ENCODE peak calls at places on chromosomes 11 and 22, in nine cellular contexts. J is heart left ventricle, I is PC-3, C is left ventricle myocardium inferior, S is LNCaP clone FGC, T is epithelial cell of esophagus, N is stomach, X is neural crest cell, F is colonic mucosa. L is an unnamed sample.

GRCh38 chr11:104967493-104968364 is 645 bp downstream of the CASP4 start:
- DNase-seq in F (no peak), N (no peak), S (no peak), I (peak; percentile 79), T (peak; percentile 58), J (no peak), C (no peak), X (no peak), L (no peak)

GRCh38 chr22:39247379-39247778 is 2.6 kb upstream of the PDGFB start:
- DNase-seq in S (no peak), N (no peak), I (no peak), X (no peak), F (no peak), C (no peak), T (no peak), J (no peak), L (no peak)

GRCh38 chr22:36486619-36487384 is 5.4 kb upstream of the TXN2 start:
- DNase-seq in X (peak; percentile 63), N (peak; percentile 53), I (peak; percentile 56), J (no peak), C (no peak), S (no peak), F (peak; percentile 64), T (peak; percentile 63), L (no peak)

GRCh38 chr11:129930306-129930705 is 34.9 kb upstream of the NFRKB start:
- DNase-seq in F (no peak), X (no peak), I (peak; percentile 93), C (no peak), N (no peak), T (peak; percentile 63), S (no peak), J (no peak), L (no peak)

GRCh38 chr11:86069408-86070086 is 663 bp upstream of the PICALM start:
- DNase-seq in N (no peak), T (peak; percentile 94), X (no peak), F (peak; percentile 43), C (no peak), I (peak; percentile 75), S (no peak), J (no peak), L (no peak)

GRCh38 chr22:44109417-44109816 is 71.3 kb upstream of the PARVG start:
- DNase-seq in I (no peak), J (peak; percentile 7), X (no peak), N (no peak), S (no peak), F (no peak), C (no peak), T (no peak), L (no peak)

GRCh38 chr11:12884751-12885318 is 124.3 kb upstream of the RASSF10 start:
- DNase-seq in I (no peak), F (no peak), J (no peak), N (no peak), C (no peak), X (no peak), S (no peak), T (no peak), L (no peak)

GRCh38 chr11:35144811-35145210 is 5.8 kb downstream of the CD44 start:
- DNase-seq in X (no peak), N (no peak), F (no peak), I (peak; percentile 41), C (no peak), S (no peak), J (no peak), T (peak; percentile 75), L (no peak)

GRCh38 chr11:46389450-46390330 is 1.9 kb downstream of the CHRM4 start:
- DNase-seq in T (peak; percentile 72), I (peak; percentile 75), F (peak; percentile 77), N (peak; percentile 73), J (peak; percentile 82), X (peak; percentile 82), C (peak; percentile 67), S (no peak), L (no peak)

GRCh38 chr11:131865860-131866259 is 495.4 kb downstream of the NTM start:
- DNase-seq in T (no peak), J (no peak), N (no peak), F (no peak), S (no peak), C (no peak), I (no peak), X (no peak), L (no peak)

GRCh38 chr22:37634505-37635002 is 4.9 kb upstream of the SH3BP1 start:
- DNase-seq in S (no peak), X (no peak), T (no peak), C (no peak), I (no peak), N (no peak), F (no peak), J (no peak), L (no peak)

GRCh38 chr22:37635157-37635556 is 4.3 kb upstream of the SH3BP1 start:
- DNase-seq in J (no peak), X (no peak), C (no peak), T (no peak), I (no peak), F (no peak), S (no peak), N (no peak), L (no peak)

GRCh38 chr22:37636949-37637273 is 2.6 kb upstream of the SH3BP1 start:
- DNase-seq in T (no peak), F (no peak), C (no peak), N (no peak), J (no peak), I (no peak), X (no peak), S (no peak), L (no peak)

GRCh38 chr22:37638351-37639069 is 959 bp upstream of the SH3BP1 start:
- DNase-seq in X (no peak), T (peak; percentile 39), S (no peak), C (no peak), J (no peak), N (peak; percentile 43), I (no peak), F (peak; percentile 85), L (no peak)

GRCh38 chr22:37636186-37636948 is 3.1 kb upstream of the SH3BP1 start:
- DNase-seq in X (no peak), S (no peak), J (no peak), N (peak; percentile 31), C (no peak), I (no peak), T (no peak), F (no peak), L (no peak)
- TF ChIP-seq CTCF in X (no peak), S (peak; percentile 9), J (no peak), N (no peak), C (no peak), I (peak; percentile 10), T (peak; percentile 25), F (no peak), L (peak; percentile 49)

DNA sequence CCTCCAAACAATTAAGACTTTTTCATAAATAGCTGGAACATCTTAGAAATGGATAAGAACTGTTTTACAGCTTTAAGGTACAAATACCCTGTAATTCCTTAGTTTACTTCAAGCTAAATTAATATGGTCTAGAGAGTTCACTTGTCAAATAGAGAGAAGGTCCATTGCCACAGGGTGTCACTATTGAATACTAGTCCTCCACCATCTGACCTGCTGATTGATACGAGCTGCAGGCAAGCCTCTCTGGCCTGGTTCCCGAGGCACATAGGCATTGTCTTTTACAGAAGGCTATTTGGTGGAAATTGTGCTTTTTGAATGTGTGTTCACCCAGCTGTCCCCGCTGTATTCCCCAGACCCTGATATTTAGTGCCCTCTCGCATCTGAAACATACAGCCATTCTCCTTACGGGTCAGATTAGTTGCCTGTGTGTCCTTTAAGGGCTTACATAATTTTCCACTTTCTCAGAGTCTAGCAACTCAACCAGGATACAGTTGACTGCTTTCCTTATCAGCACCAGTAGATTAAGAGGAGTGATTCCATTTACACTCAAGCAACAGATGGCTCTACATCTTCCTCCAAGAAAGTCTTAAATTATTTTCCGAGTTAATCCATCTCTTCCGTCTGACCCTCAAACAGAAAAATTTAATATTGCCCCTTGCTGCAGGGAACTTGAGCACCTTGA is 788.8 kb upstream of the FAT3 start:
- DNase-seq in X (no peak), F (no peak), N (peak; percentile 27), J (no peak), I (peak; percentile 54), T (peak; percentile 5), S (peak; percentile 11), C (no peak), L (no peak)
- TF ChIP-seq CTCF in X (no peak), F (no peak), N (no peak), J (no peak), I (peak; percentile 47), T (peak; percentile 9), S (peak; percentile 55), C (no peak), L (no peak)

GRCh38 chr11:34064291-34064690 is 12.8 kb downstream of the CAPRIN1 start:
- DNase-seq in J (no peak), F (no peak), X (no peak), C (no peak), N (no peak), I (no peak), S (no peak), T (no peak), L (no peak)

GRCh38 chr11:34063061-34063795 is 11.7 kb downstream of the CAPRIN1 start:
- DNase-seq in S (no peak), F (no peak), T (no peak), X (no peak), N (no peak), J (no peak), C (no peak), I (no peak), L (no peak)

GRCh38 chr11:34068098-34068497 is 16.6 kb downstream of the CAPRIN1 start:
- DNase-seq in I (peak; percentile 27), S (no peak), F (no peak), J (no peak), X (no peak), C (no peak), T (peak; percentile 24), N (no peak), L (no peak)

GRCh38 chr11:34067383-34068065 is 16.0 kb downstream of the CAPRIN1 start:
- DNase-seq in F (no peak), C (no peak), N (no peak), I (no peak), X (no peak), J (no peak), S (no peak), T (no peak), L (no peak)

DNA sequence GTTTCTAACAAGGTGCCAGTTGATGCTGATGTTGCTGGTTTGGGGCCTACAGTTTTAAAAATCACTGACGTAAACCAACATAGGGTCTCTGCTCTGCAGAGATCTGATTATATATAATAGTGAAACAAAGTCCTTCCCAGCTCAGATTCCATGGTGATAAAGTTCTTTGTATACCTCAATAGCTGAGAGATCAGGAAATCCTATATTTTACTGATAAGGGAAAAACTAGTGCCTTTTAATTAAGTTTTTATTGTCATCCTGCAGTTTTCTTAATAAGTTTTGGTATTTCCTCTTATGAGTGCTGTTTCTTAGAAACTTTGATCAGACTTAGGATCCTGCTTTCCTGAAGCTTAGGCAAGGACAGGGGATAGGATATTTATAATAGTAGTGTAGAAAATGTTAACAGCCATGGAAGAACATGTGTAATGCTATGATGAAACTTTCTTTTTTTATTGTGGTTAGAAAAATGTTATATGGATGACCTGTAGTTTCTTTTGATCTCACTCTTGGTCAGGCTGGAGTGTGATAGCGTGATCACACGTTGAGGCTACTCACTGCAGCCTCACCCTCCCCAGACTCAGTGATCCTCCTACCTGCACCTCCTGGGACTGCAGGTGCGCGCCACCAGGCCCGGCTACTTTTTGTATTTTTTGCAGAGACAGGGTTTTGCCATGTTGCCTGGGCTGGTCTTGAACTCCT is 14.1 kb downstream of the CAPRIN1 start:
- DNase-seq in J (no peak), N (no peak), C (no peak), X (no peak), I (no peak), F (no peak), T (no peak), S (no peak), L (no peak)
- TF ChIP-seq CTCF in J (no peak), N (no peak), C (peak; percentile 13), X (peak; percentile 39), I (no peak), F (no peak), T (peak; percentile 31), S (no peak), L (peak; percentile 48)

GRCh38 chr22:49046546-49047305 is 780.9 kb downstream of the BRD1 start:
- DNase-seq in X (peak; percentile 73), F (peak; percentile 30), J (no peak), T (no peak), N (no peak), S (no peak), I (no peak), C (no peak), L (no peak)
- TF ChIP-seq CTCF in X (peak; percentile 71), F (no peak), J (peak; percentile 46), T (no peak), N (peak; percentile 12), S (peak; percentile 55), I (no peak), C (peak; percentile 54), L (peak; percentile 77)

L was measured in type B pancreatic cell.